ENCODE peak calls at places on chromosome 1, in seven cellular contexts. S is stomach, T is breast epithelium, W is esophagus squamous epithelium, E is IMR-90, F is tibial nerve, A is testis. I is an unnamed sample.

GRCh38 chr1:58397187-58397820 is 149.2 kb downstream of the OMA1 start:
- DNase-seq in S (no peak), T (no peak), W (no peak), E (peak; percentile 80), F (no peak), A (peak; percentile 36), I (no peak)

GRCh38 chr1:153774780-153775431 is at the start of gene SLC27A3:
- DNase-seq in S (peak; percentile 73), T (peak; percentile 66), W (no peak), E (no peak), F (peak; percentile 69), A (peak; percentile 84), I (no peak)

GRCh38 chr1:80453775-80454174 is 1347.0 kb upstream of the ADGRL2 start:
- DNase-seq in S (no peak), T (no peak), W (no peak), E (no peak), F (no peak), A (no peak), I (no peak)

GRCh38 chr1:6459850-6460265 is 6.1 kb downstream of the TNFRSF25 start:
- DNase-seq in S (no peak), T (no peak), W (no peak), E (no peak), F (no peak), A (no peak), I (no peak)

GRCh38 chr1:92855236-92855635 is 23.4 kb downstream of the RPL5 start:
- DNase-seq in S (no peak), T (no peak), W (no peak), E (no peak), F (no peak), A (no peak), I (no peak)

GRCh38 chr1:27522860-27523665 is 33.1 kb upstream of the WASF2 start:
- DNase-seq in S (no peak), T (no peak), W (no peak), E (no peak), F (no peak), A (peak; percentile 53), I (no peak)

GRCh38 chr1:173405758-173406344 is 71.3 kb upstream of the PRDX6 start:
- DNase-seq in S (no peak), T (no peak), W (no peak), E (peak; percentile 83), F (no peak), A (no peak), I (no peak)

GRCh38 chr1:19375621-19376020 is 63.5 kb downstream of the SLC66A1 start:
- DNase-seq in S (no peak), T (no peak), W (no peak), E (no peak), F (no peak), A (no peak), I (no peak)

GRCh38 chr1:25484096-25484495 is 53.4 kb downstream of the MACO1 start:
- DNase-seq in S (peak; percentile 71), T (no peak), W (no peak), E (no peak), F (no peak), A (peak; percentile 54), I (no peak)

GRCh38 chr1:46793126-46793525 is 5.7 kb upstream of the CYP4B1 start:
- DNase-seq in S (no peak), T (no peak), W (no peak), E (no peak), F (no peak), A (no peak), I (peak; percentile 44)

GRCh38 chr1:68703921-68704354 is 207.1 kb upstream of the DEPDC1 start:
- DNase-seq in S (no peak), T (no peak), W (no peak), E (no peak), F (no peak), A (no peak), I (no peak)

GRCh38 chr1:150126811-150127210 is 22.9 kb upstream of the PLEKHO1 start:
- DNase-seq in S (no peak), T (no peak), W (no peak), E (no peak), F (no peak), A (no peak), I (no peak)

GRCh38 chr1:8113257-8114220 is 87.4 kb upstream of the ERRFI1 start:
- DNase-seq in S (no peak), T (no peak), W (no peak), E (no peak), F (no peak), A (no peak), I (no peak)

GRCh38 chr1:47444578-47445465 is 7.0 kb downstream of the FOXD2 start:
- DNase-seq in S (no peak), T (no peak), W (no peak), E (peak; percentile 10), F (peak; percentile 35), A (peak; percentile 19), I (no peak)

GRCh38 chr1:231016234-231016633 is 23.8 kb downstream of the FAM89A start:
- DNase-seq in S (no peak), T (no peak), W (no peak), E (no peak), F (no peak), A (no peak), I (peak; percentile 49)

GRCh38 chr1:201850053-201850397 is 21.1 kb downstream of the IPO9 start:
- DNase-seq in S (no peak), T (no peak), W (no peak), E (peak; percentile 87), F (no peak), A (peak; percentile 61), I (no peak)

GRCh38 chr1:21783679-21784603 is 992 bp upstream of the USP48 start:
- DNase-seq in S (peak; percentile 97), T (peak; percentile 92), W (no peak), E (peak; percentile 83), F (no peak), A (no peak), I (no peak)

GRCh38 chr1:234631721-234632125 is 21.7 kb upstream of the IRF2BP2 start:
- DNase-seq in S (no peak), T (no peak), W (no peak), E (peak; percentile 87), F (no peak), A (no peak), I (no peak)

GRCh38 chr1:58608297-58608696 is 31.2 kb upstream of the TACSTD2 start:
- DNase-seq in S (no peak), T (no peak), W (no peak), E (no peak), F (no peak), A (no peak), I (no peak)

GRCh38 chr1:31707711-31708110 is 3.9 kb upstream of the COL16A1 start:
- DNase-seq in S (no peak), T (no peak), W (no peak), E (peak; percentile 80), F (no peak), A (no peak), I (no peak)

DNA sequence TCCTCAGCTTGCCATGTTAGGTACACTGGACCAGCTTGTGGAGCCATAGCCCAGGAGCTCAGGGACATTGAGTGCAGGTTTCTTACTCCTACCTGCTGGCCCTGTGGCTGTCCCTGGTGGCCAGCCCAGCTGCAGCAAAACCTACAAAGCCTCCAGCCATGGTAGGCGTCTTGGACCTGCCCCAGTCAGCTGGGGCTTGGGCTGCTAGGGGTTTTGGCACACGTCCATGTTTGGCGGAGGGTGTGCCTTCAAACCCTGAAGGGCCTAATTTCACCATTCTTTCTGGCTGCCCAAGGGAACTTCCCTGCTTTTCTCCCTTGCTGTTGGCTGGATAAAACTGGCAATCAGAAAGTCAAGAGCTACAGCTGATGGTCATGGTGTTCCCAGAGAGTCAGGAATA is 25.4 kb downstream of the HMGCS2 start:
- DNase-seq in S (no peak), T (no peak), W (no peak), E (no peak), F (no peak), A (no peak), I (no peak)
- TF ChIP-seq CTCF in S (no peak), T (no peak), W (no peak), E (no peak), F (no peak), A (no peak), I (no peak)

DNA sequence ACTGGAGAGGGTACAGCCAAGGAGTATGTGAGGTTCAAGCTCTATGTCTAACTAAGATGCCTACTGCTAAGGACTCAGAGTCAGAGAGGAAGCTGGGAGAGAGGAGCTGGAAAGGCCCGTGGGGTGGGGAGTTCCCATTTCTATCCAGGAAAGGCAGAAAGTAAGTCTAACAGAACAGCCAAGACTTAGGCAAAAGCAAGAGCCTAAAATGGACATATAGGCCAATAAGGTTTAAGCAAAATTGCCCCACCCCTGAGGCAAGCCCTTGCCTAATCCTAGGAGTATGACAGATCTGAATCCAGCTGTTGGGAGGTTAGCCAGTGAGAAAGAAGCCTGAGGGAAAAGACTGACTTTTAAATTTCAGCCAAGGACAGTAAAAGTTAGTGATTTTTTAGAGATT is 1.6 kb upstream of the KLHDC9 start:
- DNase-seq in S (no peak), T (peak; percentile 22), W (no peak), E (peak; percentile 54), F (peak; percentile 30), A (no peak), I (peak; percentile 25)
- TF ChIP-seq POLR2A in S (no peak), T (no peak), W (no peak), E (no peak), F (no peak), A (no peak), I (no peak)

DNA sequence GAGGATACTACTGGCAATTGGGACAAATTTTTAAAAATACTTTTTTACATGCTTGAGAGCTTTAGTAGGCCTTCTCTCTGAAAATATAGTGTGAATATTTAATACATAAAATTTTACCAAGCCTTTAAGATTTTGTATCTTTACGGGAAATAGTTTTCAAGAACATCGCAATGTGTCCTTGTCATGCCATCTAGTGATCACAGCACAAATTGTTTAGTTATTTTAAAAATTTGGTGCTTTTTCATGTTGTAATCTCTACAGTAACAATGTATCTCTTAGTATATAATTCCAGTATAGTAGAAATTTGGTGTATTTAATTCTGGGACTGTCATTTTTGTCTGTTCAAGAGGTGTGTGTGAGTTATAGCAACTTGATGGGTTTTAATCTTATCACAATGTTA is 6.7 kb downstream of the CDC7 start:
- DNase-seq in S (no peak), T (no peak), W (no peak), E (no peak), F (no peak), A (no peak), I (no peak)
- TF ChIP-seq CTCF in S (no peak), T (no peak), W (no peak), E (no peak), F (no peak), A (peak; percentile 11), I (no peak)

DNA sequence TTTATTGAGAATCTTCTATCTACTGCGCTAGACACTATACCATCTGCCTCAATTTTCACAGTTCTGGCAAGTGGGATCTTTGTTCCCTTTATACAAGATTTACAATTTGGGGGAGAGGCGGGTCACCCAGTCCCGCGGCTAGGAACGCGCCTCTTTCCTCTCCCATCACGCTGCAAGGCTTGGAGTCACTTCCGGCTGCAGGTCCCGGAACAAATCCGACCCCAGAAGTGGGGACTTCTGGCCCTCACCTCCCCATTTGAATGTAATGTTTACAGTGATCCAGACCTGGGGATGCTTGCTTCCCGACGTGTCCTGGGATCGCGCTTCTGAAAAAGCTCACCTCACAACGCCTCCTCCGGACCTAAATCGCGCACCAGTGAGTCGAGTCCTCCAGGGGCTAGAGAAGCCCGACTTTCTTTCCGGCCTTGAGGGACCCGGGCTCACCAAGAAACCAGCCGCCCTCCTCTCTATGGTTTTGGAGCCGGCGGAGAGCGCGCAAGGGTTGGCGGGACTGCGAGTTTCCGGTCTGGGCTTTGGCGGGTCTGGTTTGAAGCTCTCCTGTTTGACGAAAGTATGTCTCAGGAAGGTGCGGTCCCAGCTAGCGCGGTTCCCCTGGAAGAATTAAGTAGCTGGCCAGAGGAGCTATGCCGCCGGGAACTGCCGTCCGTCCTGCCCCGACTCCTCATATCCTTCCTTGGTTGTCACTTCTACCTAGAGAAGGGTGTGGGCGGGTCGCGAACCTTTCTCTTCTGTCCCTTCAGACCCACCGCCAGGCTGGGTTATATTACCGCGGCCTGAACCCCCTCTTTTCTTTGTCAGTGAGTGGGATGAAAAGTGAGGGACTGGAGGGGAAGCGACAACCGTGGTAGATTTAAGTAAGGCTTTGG is at the start of gene METTL18:
- DNase-seq in S (peak; percentile 88), T (peak; percentile 88), W (peak; percentile 72), E (peak; percentile 96), F (peak; percentile 76), A (peak; percentile 97), I (no peak)
- TF ChIP-seq POLR2A in S (no peak), T (no peak), W (peak; percentile 29), E (peak; percentile 46), F (peak; percentile 13), A (no peak), I (peak; percentile 2)

I was measured in vagina.